ENCODE peak calls at places on chromosomes 5 and 9, in eight cellular contexts. One of them, this sample, is unnamed.

GRCh38 chr5:108590799-108591198 is 156.9 kb upstream of the FER start:
- DNase-seq in NCI-H345: no peak
- DNase-seq in CD8-positive, alpha-beta memory T cell: no peak
- DNase-seq in activated effector memory CD4-positive, alpha-beta T cell treated with Interleukin-2 at 50 U/mL for 16 hours: no peak
- DNase-seq in epithelial cell of prostate: no peak
- DNase-seq in CD8-positive, alpha-beta T cell: no peak
- DNase-seq in epithelial cell of esophagus: no peak
- DNase-seq in NCI-H774: no peak
- DNase-seq in this sample: no peak

GRCh38 chr5:1815071-1815786 is 14.0 kb downstream of the NDUFS6 start:
- DNase-seq in NCI-H345: no peak
- DNase-seq in epithelial cell of prostate: no peak
- DNase-seq in NCI-H774: no peak
- DNase-seq in CD8-positive, alpha-beta T cell: no peak
- DNase-seq in CD8-positive, alpha-beta memory T cell: no peak
- DNase-seq in epithelial cell of esophagus: no peak
- DNase-seq in activated effector memory CD4-positive, alpha-beta T cell treated with Interleukin-2 at 50 U/mL for 16 hours: no peak
- DNase-seq in this sample: no peak

GRCh38 chr5:54186912-54187445 is 123.4 kb downstream of the ARL15 start:
- DNase-seq in epithelial cell of esophagus: no peak
- DNase-seq in CD8-positive, alpha-beta T cell: no peak
- DNase-seq in CD8-positive, alpha-beta memory T cell: no peak
- DNase-seq in NCI-H774: no peak
- DNase-seq in epithelial cell of prostate: no peak
- DNase-seq in NCI-H345: peak; percentile 11
- DNase-seq in activated effector memory CD4-positive, alpha-beta T cell treated with Interleukin-2 at 50 U/mL for 16 hours: no peak
- DNase-seq in this sample: no peak

GRCh38 chr9:2406252-2406651 is 215.3 kb upstream of the VLDLR start:
- DNase-seq in NCI-H345: no peak
- DNase-seq in CD8-positive, alpha-beta T cell: no peak
- DNase-seq in epithelial cell of esophagus: no peak
- DNase-seq in CD8-positive, alpha-beta memory T cell: no peak
- DNase-seq in epithelial cell of prostate: no peak
- DNase-seq in NCI-H774: no peak
- DNase-seq in activated effector memory CD4-positive, alpha-beta T cell treated with Interleukin-2 at 50 U/mL for 16 hours: no peak
- DNase-seq in this sample: no peak

GRCh38 chr5:172114875-172115422 is 73.1 kb downstream of the STK10 start:
- DNase-seq in activated effector memory CD4-positive, alpha-beta T cell treated with Interleukin-2 at 50 U/mL for 16 hours: peak; percentile 45
- DNase-seq in NCI-H345: no peak
- DNase-seq in epithelial cell of prostate: no peak
- DNase-seq in NCI-H774: no peak
- DNase-seq in epithelial cell of esophagus: no peak
- DNase-seq in CD8-positive, alpha-beta memory T cell: peak; percentile 71
- DNase-seq in CD8-positive, alpha-beta T cell: peak; percentile 45
- DNase-seq in this sample: no peak

GRCh38 chr5:35183243-35183955 is 46.9 kb downstream of the PRLR start:
- DNase-seq in NCI-H774: no peak
- DNase-seq in epithelial cell of prostate: no peak
- DNase-seq in CD8-positive, alpha-beta memory T cell: no peak
- DNase-seq in epithelial cell of esophagus: peak; percentile 3
- DNase-seq in activated effector memory CD4-positive, alpha-beta T cell treated with Interleukin-2 at 50 U/mL for 16 hours: no peak
- DNase-seq in CD8-positive, alpha-beta T cell: no peak
- DNase-seq in NCI-H345: no peak
- DNase-seq in this sample: peak; percentile 14

GRCh38 chr9:37281541-37281940 is 141.0 kb upstream of the GRHPR start:
- DNase-seq in activated effector memory CD4-positive, alpha-beta T cell treated with Interleukin-2 at 50 U/mL for 16 hours: no peak
- DNase-seq in epithelial cell of esophagus: no peak
- DNase-seq in CD8-positive, alpha-beta memory T cell: no peak
- DNase-seq in epithelial cell of prostate: no peak
- DNase-seq in CD8-positive, alpha-beta T cell: no peak
- DNase-seq in NCI-H345: no peak
- DNase-seq in NCI-H774: no peak
- DNase-seq in this sample: no peak

GRCh38 chr5:139402561-139403158 is 1.2 kb downstream of the SPATA24 start:
- DNase-seq in epithelial cell of prostate: no peak
- DNase-seq in epithelial cell of esophagus: peak; percentile 34
- DNase-seq in CD8-positive, alpha-beta T cell: no peak
- DNase-seq in NCI-H774: no peak
- DNase-seq in CD8-positive, alpha-beta memory T cell: no peak
- DNase-seq in activated effector memory CD4-positive, alpha-beta T cell treated with Interleukin-2 at 50 U/mL for 16 hours: no peak
- DNase-seq in NCI-H345: peak; percentile 37
- DNase-seq in this sample: no peak

GRCh38 chr5:132182366-132183040 is 45.1 kb downstream of the P4HA2 start:
- DNase-seq in epithelial cell of esophagus: peak; percentile 64
- DNase-seq in NCI-H345: no peak
- DNase-seq in epithelial cell of prostate: no peak
- DNase-seq in activated effector memory CD4-positive, alpha-beta T cell treated with Interleukin-2 at 50 U/mL for 16 hours: no peak
- DNase-seq in CD8-positive, alpha-beta memory T cell: no peak
- DNase-seq in CD8-positive, alpha-beta T cell: no peak
- DNase-seq in NCI-H774: no peak
- DNase-seq in this sample: no peak

GRCh38 chr5:27093296-27093695 is 54.9 kb upstream of the CDH9 start:
- DNase-seq in CD8-positive, alpha-beta memory T cell: no peak
- DNase-seq in NCI-H774: no peak
- DNase-seq in CD8-positive, alpha-beta T cell: no peak
- DNase-seq in epithelial cell of prostate: no peak
- DNase-seq in NCI-H345: no peak
- DNase-seq in epithelial cell of esophagus: no peak
- DNase-seq in activated effector memory CD4-positive, alpha-beta T cell treated with Interleukin-2 at 50 U/mL for 16 hours: no peak
- DNase-seq in this sample: no peak

GRCh38 chr5:42740920-42741319 is 15.7 kb upstream of the CCDC152 start:
- DNase-seq in epithelial cell of esophagus: no peak
- DNase-seq in activated effector memory CD4-positive, alpha-beta T cell treated with Interleukin-2 at 50 U/mL for 16 hours: no peak
- DNase-seq in CD8-positive, alpha-beta T cell: no peak
- DNase-seq in epithelial cell of prostate: no peak
- DNase-seq in NCI-H345: no peak
- DNase-seq in NCI-H774: no peak
- DNase-seq in CD8-positive, alpha-beta memory T cell: no peak
- DNase-seq in this sample: no peak

This sample was measured in neuronal stem cell.